ENCODE peak calls at places on chromosomes 7 and 10, in six cellular contexts. M is pancreas; L is hepatocyte; H is right lobe of liver; D is effector memory CD4-positive, alpha-beta T cell; B is ovary. A is an unnamed sample.

GRCh38 chr7:31493714-31494181 is 20.1 kb upstream of the ITPRID1 start:
- DNase-seq in M (no peak), L (peak), H (no peak), D (no peak), B (no peak), A (no peak)

GRCh38 chr7:127798769-127799372 is 146.9 kb downstream of the SND1 start:
- DNase-seq in M (no peak), L (no peak), H (no peak), D (no peak), B (no peak), A (no peak)

GRCh38 chr7:75915416-75916156 is 631 bp downstream of the POR start:
- DNase-seq in M (peak), L (peak), H (no peak), D (no peak), B (peak), A (peak)

GRCh38 chr7:98771519-98772241 is 98.1 kb downstream of the TMEM130 start:
- DNase-seq in M (no peak), L (peak), H (no peak), D (no peak), B (no peak), A (no peak)

GRCh38 chr7:87609946-87610345 is 9.3 kb upstream of the ABCB1 start:
- DNase-seq in M (no peak), L (no peak), H (no peak), D (no peak), B (no peak), A (no peak)

GRCh38 chr7:23377134-23377533 is 78.0 kb downstream of the MALSU1 start:
- DNase-seq in M (no peak), L (no peak), H (no peak), D (no peak), B (no peak), A (no peak)

GRCh38 chr7:27343804-27344203 is 101.2 kb downstream of the EVX1 start:
- DNase-seq in M (no peak), L (no peak), H (no peak), D (no peak), B (no peak), A (no peak)

GRCh38 chr10:47123889-47124288 is 176.1 kb upstream of the GDF10 start:
- DNase-seq in M (no peak), L (no peak), H (no peak), D (no peak), B (no peak), A (no peak)

GRCh38 chr10:73744690-73744994 is 470 bp downstream of the SEC24C start:
- DNase-seq in M (no peak), L (peak), H (no peak), D (peak), B (peak), A (no peak)

GRCh38 chr10:73953665-73954064 is 42.7 kb downstream of the PLAU start:
- DNase-seq in M (no peak), L (no peak), H (no peak), D (no peak), B (no peak), A (no peak)

GRCh38 chr7:28921822-28922221 is 36.3 kb downstream of the TRIL start:
- DNase-seq in M (no peak), L (peak), H (no peak), D (peak), B (no peak), A (no peak)

GRCh38 chr7:46844486-46844885 is 737.4 kb downstream of the TNS3 start:
- DNase-seq in M (no peak), L (no peak), H (no peak), D (no peak), B (no peak), A (no peak)

GRCh38 chr7:2321020-2321419 is 6.8 kb upstream of the SNX8 start:
- DNase-seq in M (no peak), L (peak), H (no peak), D (no peak), B (no peak), A (no peak)

GRCh38 chr7:8387551-8388256 is 45.7 kb upstream of the NXPH1 start:
- DNase-seq in M (no peak), L (peak), H (no peak), D (no peak), B (no peak), A (no peak)

GRCh38 chr7:101614098-101614938 is 14.8 kb downstream of the MYL10 start:
- DNase-seq in M (no peak), L (no peak), H (no peak), D (no peak), B (no peak), A (no peak)

GRCh38 chr7:77765906-77766800 is 32.1 kb downstream of the TMEM60 start:
- DNase-seq in M (no peak), L (peak), H (no peak), D (no peak), B (no peak), A (no peak)

GRCh38 chr7:72336382-72336886 is 75.7 kb downstream of the CALN1 start:
- DNase-seq in M (peak), L (peak), H (no peak), D (no peak), B (no peak), A (peak)

GRCh38 chr10:122162566-122163181 is 108.4 kb upstream of the BTBD16 start:
- DNase-seq in M (no peak), L (peak), H (peak), D (no peak), B (no peak), A (no peak)
- H3K27ac ChIP-seq in M (no peak), L (peak), H (no peak), D (no peak), B (no peak), A (peak)

GRCh38 chr7:151167197-151167911 is at the start of gene GBX1:
- DNase-seq in M (peak), L (peak), H (no peak), D (no peak), B (no peak), A (peak)
- H3K4me3 ChIP-seq in M (peak), L (peak), H (peak), D (peak), B (peak), A (peak)

DNA sequence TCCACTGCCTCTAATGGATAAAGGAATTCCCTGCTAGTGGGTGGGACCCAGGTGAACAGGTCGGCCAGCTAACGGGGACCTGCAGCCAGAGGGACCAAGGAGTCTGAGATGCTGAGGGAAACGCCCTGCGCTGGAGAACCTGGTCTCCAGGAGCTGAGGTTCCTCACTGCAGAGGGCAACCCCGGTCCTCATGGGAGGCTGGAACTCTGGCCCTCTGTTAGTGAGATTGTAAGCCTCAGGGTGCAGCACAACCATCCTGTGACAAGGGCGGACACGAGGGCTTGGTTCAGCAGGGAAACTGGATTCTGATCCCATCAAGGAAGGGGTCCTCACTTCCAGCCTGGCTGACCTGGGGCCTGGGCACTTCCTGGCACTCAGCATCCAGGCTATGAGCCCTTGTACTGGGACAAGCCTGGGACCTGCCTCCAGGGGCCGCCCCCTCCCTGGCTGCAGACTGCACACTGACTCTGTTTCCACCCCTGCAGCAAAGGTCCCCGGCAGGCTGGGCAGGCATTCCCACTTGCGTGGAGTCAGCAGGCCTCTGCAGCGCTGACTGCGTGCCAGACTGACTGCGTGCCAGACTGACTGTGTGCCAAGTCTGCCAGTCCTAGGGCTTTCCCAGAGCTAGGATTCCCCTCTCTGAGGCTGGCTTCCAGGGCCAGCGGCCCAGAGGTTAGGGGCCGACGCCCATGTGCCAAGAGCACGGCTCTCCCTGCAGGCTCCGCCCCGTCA is 143.2 kb downstream of the MAPK8 start:
- DNase-seq in M (no peak), L (peak), H (no peak), D (no peak), B (no peak), A (peak)
- H3K27ac ChIP-seq in M (no peak), L (no peak), H (no peak), D (no peak), B (no peak), A (no peak)

DNA sequence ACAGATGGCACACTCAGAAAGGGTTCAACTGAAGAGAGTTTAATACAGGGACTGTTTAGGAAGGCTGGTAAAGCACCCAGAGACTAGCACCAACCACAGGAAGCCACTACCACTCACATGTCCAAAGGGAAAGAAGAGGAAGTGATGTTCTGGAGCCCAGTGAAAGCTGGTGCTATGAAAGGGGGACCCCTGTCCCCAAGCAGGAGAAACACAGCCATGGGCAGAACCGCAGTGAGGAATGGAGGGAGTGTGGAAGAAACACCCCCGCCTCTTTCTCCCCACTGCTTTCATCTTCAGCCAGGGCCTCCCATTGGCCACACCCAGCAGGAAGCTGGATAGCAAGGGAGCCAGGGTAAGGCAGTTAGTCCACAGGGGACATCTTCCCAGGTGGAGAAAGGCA is 3.2 kb upstream of the VSIR start:
- DNase-seq in M (peak), L (no peak), H (no peak), D (no peak), B (no peak), A (peak)
- H3K4me3 ChIP-seq in M (no peak), L (no peak), H (no peak), D (no peak), B (no peak), A (no peak)

GRCh38 chr10:78964274-78964951 is 104.4 kb upstream of the ZMIZ1 start:
- DNase-seq in M (no peak), L (no peak), H (no peak), D (no peak), B (no peak), A (no peak)
- H3K27ac ChIP-seq in M (peak), L (no peak), H (no peak), D (no peak), B (no peak), A (no peak)

A was measured in right cardiac atrium.